ENCODE peak calls at places on chromosome 7, in five cellular contexts. One of them, this sample, is unnamed.

GRCh38 chr7:73521636-73522080 is 435 bp downstream of the BAZ1B start:
- DNase-seq in DMS79: no peak
- DNase-seq in AG20443: peak
- DNase-seq in GM12878: no peak
- DNase-seq in iPS DF 19.7: no peak
- DNase-seq in this sample: peak

GRCh38 chr7:127504715-127505114 is 80.7 kb downstream of the GCC1 start:
- DNase-seq in GM12878: no peak
- DNase-seq in AG20443: peak
- DNase-seq in iPS DF 19.7: no peak
- DNase-seq in DMS79: no peak
- DNase-seq in this sample: peak

GRCh38 chr7:159138508-159138907 is 6.2 kb downstream of the VIPR2 start:
- DNase-seq in GM12878: no peak
- DNase-seq in DMS79: no peak
- DNase-seq in iPS DF 19.7: no peak
- DNase-seq in AG20443: no peak
- DNase-seq in this sample: no peak

GRCh38 chr7:142808802-142809583 is 38.2 kb downstream of the PRSS2 start:
- DNase-seq in iPS DF 19.7: no peak
- DNase-seq in GM12878: peak
- DNase-seq in AG20443: no peak
- DNase-seq in DMS79: no peak
- DNase-seq in this sample: no peak

GRCh38 chr7:151068069-151068773 is 8.8 kb downstream of the SLC4A2 start:
- DNase-seq in DMS79: no peak
- DNase-seq in GM12878: no peak
- DNase-seq in AG20443: no peak
- DNase-seq in iPS DF 19.7: no peak
- DNase-seq in this sample: peak

GRCh38 chr7:41323811-41324210 is 379.1 kb downstream of the INHBA start:
- DNase-seq in DMS79: no peak
- DNase-seq in iPS DF 19.7: no peak
- DNase-seq in GM12878: no peak
- DNase-seq in AG20443: no peak
- DNase-seq in this sample: no peak

GRCh38 chr7:99806839-99807478 is 20.9 kb upstream of the CYP3A43 start:
- DNase-seq in iPS DF 19.7: no peak
- DNase-seq in DMS79: no peak
- DNase-seq in AG20443: no peak
- DNase-seq in GM12878: no peak
- DNase-seq in this sample: no peak

GRCh38 chr7:131157530-131158243 is 170.0 kb upstream of the MKLN1 start:
- DNase-seq in AG20443: peak
- DNase-seq in iPS DF 19.7: no peak
- DNase-seq in DMS79: no peak
- DNase-seq in GM12878: no peak
- DNase-seq in this sample: peak

This sample was measured in AG10803.